ENCODE peak calls at places on chromosomes 5 and 9, in four cellular contexts. One of them, this sample, is unnamed. For H3K36me3, the result is how much of the 10 kb centered on the place peaks cover.

GRCh38 chr5:98839469-98840383 is 66.3 kb downstream of the RGMB start:
- DNase-seq in OCI-LY7: peak
- DNase-seq in adrenal gland: peak
- DNase-seq in tibial nerve: no peak
- DNase-seq in this sample: no peak

GRCh38 chr9:99660191-99660636 is 161.5 kb upstream of the NR4A3 start:
- DNase-seq in adrenal gland: no peak
- DNase-seq in tibial nerve: peak
- DNase-seq in OCI-LY7: peak
- DNase-seq in this sample: no peak

GRCh38 chr5:127042593-127042992 is 12.2 kb upstream of the MARCHF3 start:
- DNase-seq in adrenal gland: no peak
- DNase-seq in tibial nerve: no peak
- DNase-seq in OCI-LY7: peak
- DNase-seq in this sample: no peak

GRCh38 chr5:161544350-161544765 is 2.2 kb downstream of the GABRB2 start:
- DNase-seq in tibial nerve: no peak
- DNase-seq in adrenal gland: peak
- DNase-seq in OCI-LY7: peak
- DNase-seq in this sample: no peak

GRCh38 chr9:20872340-20872977 is 159.0 kb downstream of the HACD4 start:
- DNase-seq in adrenal gland: no peak
- DNase-seq in OCI-LY7: no peak
- DNase-seq in tibial nerve: no peak
- DNase-seq in this sample: no peak

GRCh38 chr5:142364251-142365145 is 39.7 kb upstream of the SPRY4 start:
- DNase-seq in tibial nerve: peak
- DNase-seq in adrenal gland: peak
- DNase-seq in OCI-LY7: no peak
- DNase-seq in this sample: no peak

GRCh38 chr5:139684350-139684880 is 36.3 kb downstream of the CXXC5 start:
- DNase-seq in adrenal gland: no peak
- DNase-seq in tibial nerve: no peak
- DNase-seq in OCI-LY7: no peak
- DNase-seq in this sample: no peak

GRCh38 chr5:150108711-150109605 is 22.6 kb upstream of the CSF1R start:
- DNase-seq in OCI-LY7: no peak
- DNase-seq in adrenal gland: no peak
- DNase-seq in tibial nerve: no peak
- DNase-seq in this sample: no peak

GRCh38 chr5:153711755-153712154 is 221.3 kb downstream of the GRIA1 start:
- DNase-seq in OCI-LY7: peak
- DNase-seq in adrenal gland: no peak
- DNase-seq in tibial nerve: no peak
- DNase-seq in this sample: no peak

GRCh38 chr5:151556808-151557207 is 34.3 kb downstream of the FAT2 start:
- DNase-seq in OCI-LY7: peak
- DNase-seq in tibial nerve: no peak
- DNase-seq in adrenal gland: no peak
- DNase-seq in this sample: no peak

GRCh38 chr9:15485836-15486678 is 24.7 kb downstream of the PSIP1 start:
- DNase-seq in tibial nerve: peak
- DNase-seq in adrenal gland: no peak
- DNase-seq in OCI-LY7: peak
- DNase-seq in this sample: peak

GRCh38 chr5:439636-440035 is 3.3 kb upstream of the EXOC3 start:
- DNase-seq in tibial nerve: no peak
- DNase-seq in OCI-LY7: no peak
- DNase-seq in adrenal gland: no peak
- DNase-seq in this sample: no peak

GRCh38 chr9:6272229-6272597 is 56.0 kb upstream of the TPD52L3 start:
- DNase-seq in adrenal gland: no peak
- DNase-seq in tibial nerve: peak
- DNase-seq in OCI-LY7: no peak
- DNase-seq in this sample: no peak

GRCh38 chr9:21800931-21801682 is 1.3 kb upstream of the MTAP start:
- DNase-seq in OCI-LY7: no peak
- DNase-seq in tibial nerve: no peak
- DNase-seq in adrenal gland: no peak
- DNase-seq in this sample: no peak

GRCh38 chr5:33010851-33011250 is 299.7 kb downstream of the NPR3 start:
- DNase-seq in adrenal gland: no peak
- DNase-seq in tibial nerve: no peak
- DNase-seq in OCI-LY7: no peak
- DNase-seq in this sample: no peak

GRCh38 chr5:109878887-109879286 is 189.2 kb downstream of the MAN2A1 start:
- DNase-seq in tibial nerve: no peak
- DNase-seq in adrenal gland: no peak
- DNase-seq in OCI-LY7: no peak
- DNase-seq in this sample: no peak

DNA sequence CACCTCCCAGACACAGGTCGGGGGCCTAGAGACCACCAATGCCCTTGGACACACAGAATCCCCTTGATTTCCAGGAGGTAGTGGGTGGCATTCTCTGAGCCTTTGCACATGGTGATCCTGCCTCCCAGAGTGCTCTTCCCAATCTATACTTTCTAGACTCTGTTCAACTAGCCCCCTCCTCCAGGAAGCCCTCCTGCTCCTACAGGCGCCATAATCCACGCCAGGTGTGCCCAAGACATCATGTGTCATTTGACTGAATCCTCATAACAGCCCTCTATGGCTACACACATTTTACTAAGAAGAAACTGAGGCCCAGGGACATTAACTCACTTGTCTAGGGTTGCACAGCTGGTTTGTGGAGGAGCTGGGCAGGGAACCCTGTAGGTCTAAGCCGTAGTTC is 7.1 kb downstream of the BBLN start:
- DNase-seq in OCI-LY7: no peak
- DNase-seq in adrenal gland: no peak
- DNase-seq in tibial nerve: no peak
- DNase-seq in this sample: no peak
- H3K36me3 ChIP-seq in OCI-LY7: half or more
- H3K36me3 ChIP-seq in adrenal gland: under half
- H3K36me3 ChIP-seq in tibial nerve: under half
- H3K36me3 ChIP-seq in this sample: under half

DNA sequence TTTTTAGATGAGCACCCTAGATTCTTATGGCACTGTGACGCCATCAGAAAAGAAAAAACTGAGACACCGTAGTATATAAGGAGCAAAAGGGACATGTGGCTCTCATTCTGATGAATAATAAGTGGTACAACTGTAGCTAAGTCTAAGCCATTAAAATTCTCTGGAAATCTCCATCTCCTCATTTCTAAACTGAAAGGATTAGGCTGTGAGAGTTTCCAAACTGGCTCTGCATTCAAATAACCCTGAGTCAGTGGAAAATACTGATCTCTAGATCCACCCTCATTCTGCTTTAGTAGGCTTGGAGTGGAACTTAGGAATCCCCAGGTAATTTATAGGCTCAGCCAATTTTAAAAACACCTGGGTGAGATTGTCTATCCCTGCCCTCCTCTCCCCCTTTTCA is 28.5 kb downstream of the PTAR1 start:
- DNase-seq in tibial nerve: no peak
- DNase-seq in adrenal gland: no peak
- DNase-seq in OCI-LY7: no peak
- DNase-seq in this sample: no peak
- H3K36me3 ChIP-seq in tibial nerve: under half
- H3K36me3 ChIP-seq in adrenal gland: under half
- H3K36me3 ChIP-seq in OCI-LY7: half or more
- H3K36me3 ChIP-seq in this sample: half or more

DNA sequence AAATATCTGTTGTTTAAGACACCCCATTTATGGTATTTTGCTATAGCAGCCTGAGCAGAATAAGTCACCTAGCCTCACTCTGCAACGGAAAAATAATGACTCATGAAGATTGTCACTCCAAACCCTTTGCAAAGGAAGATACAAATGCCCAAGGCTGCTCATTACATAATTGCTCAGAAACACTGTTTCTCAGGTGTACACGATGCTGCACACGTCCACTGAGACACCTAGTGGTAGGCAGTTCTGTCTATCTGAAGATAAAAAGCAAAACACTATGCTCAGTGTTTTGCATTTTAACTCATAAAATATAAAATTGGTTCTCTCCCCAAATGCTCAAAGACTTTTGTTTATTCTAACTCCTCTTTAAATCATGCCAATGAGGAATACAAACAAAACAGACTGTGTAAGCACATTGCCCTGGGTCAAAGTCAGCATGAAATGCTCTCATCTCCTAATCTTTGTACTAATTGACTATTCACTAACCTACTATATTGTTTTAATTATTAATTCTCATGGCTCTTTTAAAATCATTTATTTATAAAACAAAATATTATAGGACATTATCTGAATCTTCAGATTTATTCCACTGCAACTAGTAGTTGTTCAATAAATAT is 7.7 kb upstream of the TSLP start:
- DNase-seq in tibial nerve: no peak
- DNase-seq in adrenal gland: no peak
- DNase-seq in OCI-LY7: peak
- DNase-seq in this sample: no peak
- H3K36me3 ChIP-seq in tibial nerve: under half
- H3K36me3 ChIP-seq in adrenal gland: under half
- H3K36me3 ChIP-seq in OCI-LY7: under half
- H3K36me3 ChIP-seq in this sample: under half

GRCh38 chr5:54619732-54620582 is 102.4 kb downstream of the SNX18 start:
- DNase-seq in OCI-LY7: no peak
- DNase-seq in tibial nerve: no peak
- DNase-seq in adrenal gland: no peak
- DNase-seq in this sample: no peak
- H3K36me3 ChIP-seq in OCI-LY7: under half
- H3K36me3 ChIP-seq in tibial nerve: under half
- H3K36me3 ChIP-seq in adrenal gland: under half
- H3K36me3 ChIP-seq in this sample: under half

GRCh38 chr5:14753292-14753691 is 88.8 kb downstream of the OTULIN start:
- DNase-seq in adrenal gland: no peak
- DNase-seq in OCI-LY7: no peak
- DNase-seq in tibial nerve: no peak
- DNase-seq in this sample: no peak

GRCh38 chr5:14752497-14753071 is 88.1 kb downstream of the OTULIN start:
- DNase-seq in OCI-LY7: no peak
- DNase-seq in adrenal gland: no peak
- DNase-seq in tibial nerve: no peak
- DNase-seq in this sample: no peak

GRCh38 chr5:14750712-14751111 is 86.2 kb downstream of the OTULIN start:
- DNase-seq in tibial nerve: no peak
- DNase-seq in OCI-LY7: no peak
- DNase-seq in adrenal gland: no peak
- DNase-seq in this sample: no peak

GRCh38 chr5:14757853-14758252 is 93.3 kb downstream of the OTULIN start:
- DNase-seq in OCI-LY7: no peak
- DNase-seq in tibial nerve: no peak
- DNase-seq in adrenal gland: no peak
- DNase-seq in this sample: no peak

DNA sequence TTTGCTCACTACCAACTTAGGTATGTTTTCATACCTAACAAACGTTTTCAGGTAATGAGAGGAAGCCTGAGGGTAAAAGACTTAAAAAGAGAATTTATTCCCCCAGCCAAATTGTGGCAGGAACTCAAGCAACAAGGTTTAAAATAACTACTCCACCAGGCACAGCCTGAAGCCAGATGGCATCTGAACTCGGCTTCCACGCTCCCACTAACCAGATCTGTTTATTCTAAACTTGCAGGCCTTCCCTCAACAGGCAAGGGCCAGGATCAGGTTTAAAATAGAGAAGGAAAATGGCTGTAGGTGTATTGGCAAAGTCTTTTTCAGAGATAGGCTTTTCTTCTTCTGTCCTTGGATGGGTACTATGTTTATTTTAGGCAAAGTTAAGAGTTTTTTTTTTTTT is 89.4 kb downstream of the OTULIN start:
- DNase-seq in tibial nerve: no peak
- DNase-seq in OCI-LY7: no peak
- DNase-seq in adrenal gland: no peak
- DNase-seq in this sample: no peak
- H3K36me3 ChIP-seq in tibial nerve: under half
- H3K36me3 ChIP-seq in OCI-LY7: under half
- H3K36me3 ChIP-seq in adrenal gland: under half
- H3K36me3 ChIP-seq in this sample: half or more

This sample was measured in CD4-positive, CD25-positive, alpha-beta regulatory T cell.